ENCODE peak calls at places on chromosomes 4 and X, in eight cellular contexts. P, M, T, Z, O, I, E and U are unnamed samples.

GRCh38 chr4:24888475-24888874 is 24.4 kb downstream of the CCDC149 start:
- DNase-seq in P (no peak), M (no peak), T (no peak), Z (no peak), O (no peak), I (peak), E (no peak), U (no peak)

GRCh38 chr4:147837854-147838253 is 106.0 kb downstream of the ARHGAP10 start:
- DNase-seq in P (no peak), M (no peak), T (no peak), Z (no peak), O (no peak), I (no peak), E (no peak), U (no peak)

GRCh38 chr4:66949424-66949823 is 595.9 kb downstream of the CENPC start:
- DNase-seq in P (no peak), M (no peak), T (no peak), Z (no peak), O (no peak), I (no peak), E (no peak), U (no peak)

GRCh38 chrX:16778545-16778944 is 7.7 kb upstream of the TXLNG start:
- DNase-seq in P (no peak), M (no peak), T (no peak), Z (no peak), O (no peak), I (no peak), E (peak), U (no peak)

GRCh38 chrX:7133036-7133412 is 14.5 kb upstream of the STS start:
- DNase-seq in P (no peak), M (no peak), T (no peak), Z (no peak), O (no peak), I (peak), E (no peak), U (peak)

GRCh38 chrX:65601530-65602281 is 65.7 kb upstream of the MSN start:
- DNase-seq in P (no peak), M (no peak), T (no peak), Z (no peak), O (no peak), I (no peak), E (peak), U (peak)

GRCh38 chr4:143374771-143375170 is 38.1 kb downstream of the GAB1 start:
- DNase-seq in P (no peak), M (no peak), T (no peak), Z (no peak), O (no peak), I (no peak), E (no peak), U (no peak)

GRCh38 chr4:148203056-148203898 is 238.9 kb downstream of the NR3C2 start:
- DNase-seq in P (no peak), M (no peak), T (no peak), Z (no peak), O (peak), I (no peak), E (no peak), U (no peak)

GRCh38 chrX:77528034-77528433 is 80.8 kb downstream of the FGF16 start:
- DNase-seq in P (peak), M (no peak), T (no peak), Z (no peak), O (no peak), I (peak), E (no peak), U (no peak)

GRCh38 chrX:11244641-11245040 is 48.6 kb upstream of the AMELX start:
- DNase-seq in P (no peak), M (no peak), T (no peak), Z (no peak), O (no peak), I (no peak), E (no peak), U (no peak)

GRCh38 chr4:166128452-166128851 is 255.4 kb downstream of the TLL1 start:
- DNase-seq in P (no peak), M (no peak), T (no peak), Z (no peak), O (no peak), I (no peak), E (no peak), U (peak)

GRCh38 chrX:11329016-11329415 is 35.8 kb downstream of the AMELX start:
- DNase-seq in P (no peak), M (no peak), T (no peak), Z (no peak), O (no peak), I (no peak), E (no peak), U (peak)

GRCh38 chr4:125432078-125432477 is 117.3 kb downstream of the FAT4 start:
- DNase-seq in P (no peak), M (peak), T (no peak), Z (no peak), O (peak), I (no peak), E (peak), U (no peak)

GRCh38 chr4:84681488-84682274 is 98.8 kb downstream of the CDS1 start:
- DNase-seq in P (no peak), M (no peak), T (no peak), Z (no peak), O (no peak), I (peak), E (peak), U (peak)

GRCh38 chr4:170305627-170306026 is 215.9 kb upstream of the AADAT start:
- DNase-seq in P (no peak), M (no peak), T (no peak), Z (no peak), O (no peak), I (no peak), E (no peak), U (no peak)

GRCh38 chr4:3283916-3284315 is 8.9 kb upstream of the RGS12 start:
- DNase-seq in P (no peak), M (no peak), T (no peak), Z (no peak), O (no peak), I (no peak), E (no peak), U (no peak)

DNA sequence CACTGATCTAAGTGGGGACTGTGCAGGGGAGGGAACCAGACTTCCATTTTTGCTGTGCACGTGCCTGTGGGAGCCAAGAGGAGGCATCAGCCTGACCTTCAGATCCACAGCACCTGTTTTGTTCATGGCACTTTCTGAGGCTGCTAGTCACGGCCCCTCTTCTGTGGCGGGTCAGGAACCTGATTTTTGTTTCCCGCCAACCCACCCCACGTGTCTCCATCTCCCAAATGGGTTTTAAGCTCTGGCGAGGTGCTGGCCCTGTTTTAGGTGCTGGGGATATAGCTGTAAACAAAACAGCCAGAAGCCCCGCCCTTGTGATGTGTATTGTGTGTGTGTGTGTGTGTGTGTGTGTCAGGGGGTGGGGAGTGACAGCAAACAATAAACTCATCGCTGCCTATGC is 60.4 kb upstream of the GRPEL1 start:
- DNase-seq in P (no peak), M (no peak), T (no peak), Z (no peak), O (no peak), I (no peak), E (no peak), U (no peak)
- H2AFZ ChIP-seq in P (no peak), M (no peak), T (no peak), Z (no peak), O (no peak), I (no peak), E (no peak), U (no peak)

DNA sequence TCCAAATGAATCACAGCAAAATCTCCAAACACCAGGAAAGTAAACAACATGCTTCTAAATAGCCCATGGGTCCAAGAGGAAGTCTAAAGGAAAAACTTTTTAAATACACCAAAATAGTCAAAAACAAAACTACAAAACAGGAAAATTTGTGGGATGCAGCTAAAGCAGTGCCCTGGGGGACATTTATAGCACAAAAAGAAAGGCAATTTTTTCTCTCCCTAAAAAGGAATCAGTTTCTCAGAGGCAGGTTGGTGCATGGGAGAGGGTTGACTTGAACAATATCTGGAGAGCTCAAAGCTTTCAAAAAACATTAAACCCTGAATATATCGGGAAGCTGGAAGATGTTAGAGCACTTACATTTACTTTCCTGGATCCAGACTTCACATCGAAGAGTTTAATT is 15.7 kb upstream of the DUSP9 start:
- DNase-seq in P (no peak), M (no peak), T (no peak), Z (no peak), O (no peak), I (no peak), E (no peak), U (no peak)
- TF ChIP-seq POLR2AphosphoS5 in P (no peak), M (no peak), T (no peak), Z (no peak), O (no peak), I (no peak), E (no peak), U (no peak)

GRCh38 chrX:123223409-123223808 is 39.3 kb downstream of the GRIA3 start:
- DNase-seq in P (no peak), M (no peak), T (no peak), Z (no peak), O (no peak), I (no peak), E (no peak), U (no peak)

GRCh38 chrX:123217728-123218127 is 33.6 kb downstream of the GRIA3 start:
- DNase-seq in P (no peak), M (no peak), T (no peak), Z (no peak), O (no peak), I (no peak), E (no peak), U (no peak)

GRCh38 chrX:123219916-123220315 is 35.8 kb downstream of the GRIA3 start:
- DNase-seq in P (peak), M (no peak), T (no peak), Z (no peak), O (peak), I (no peak), E (peak), U (no peak)

GRCh38 chrX:123223859-123224258 is 39.8 kb downstream of the GRIA3 start:
- DNase-seq in P (no peak), M (no peak), T (no peak), Z (peak), O (no peak), I (no peak), E (no peak), U (no peak)

DNA sequence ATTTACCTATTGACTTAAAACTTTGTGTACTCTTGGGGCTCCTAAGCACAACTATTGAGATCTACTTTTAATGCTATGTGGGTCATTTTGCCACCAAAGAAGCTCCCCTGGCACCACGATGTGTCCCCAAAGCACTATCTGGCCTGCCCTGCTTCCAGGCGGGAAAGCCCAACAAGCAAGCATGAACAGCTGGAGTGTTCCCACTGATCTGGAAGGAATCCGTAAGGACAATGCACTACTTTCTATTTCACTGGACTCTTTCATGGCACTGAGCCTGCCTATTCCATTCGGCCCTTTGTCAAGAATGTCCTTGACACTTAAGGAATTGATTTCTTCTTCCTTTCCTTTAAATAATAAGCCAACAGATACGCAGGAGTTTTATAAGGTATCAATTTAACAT is 38.8 kb downstream of the GRIA3 start:
- DNase-seq in P (no peak), M (no peak), T (no peak), Z (no peak), O (no peak), I (no peak), E (no peak), U (no peak)
- H2AFZ ChIP-seq in P (no peak), M (no peak), T (no peak), Z (no peak), O (no peak), I (no peak), E (no peak), U (no peak)

GRCh38 chr4:184416913-184417734 is 57.2 kb downstream of the IRF2 start:
- DNase-seq in P (no peak), M (no peak), T (no peak), Z (peak), O (no peak), I (no peak), E (no peak), U (no peak)

GRCh38 chr4:184415071-184415470 is 59.3 kb downstream of the IRF2 start:
- DNase-seq in P (no peak), M (no peak), T (no peak), Z (no peak), O (no peak), I (no peak), E (no peak), U (no peak)

GRCh38 chr4:184409911-184410692 is 64.2 kb downstream of the IRF2 start:
- DNase-seq in P (no peak), M (no peak), T (no peak), Z (no peak), O (no peak), I (no peak), E (no peak), U (no peak)

GRCh38 chr4:184410748-184411147 is 63.6 kb downstream of the IRF2 start:
- DNase-seq in P (no peak), M (no peak), T (no peak), Z (no peak), O (no peak), I (no peak), E (no peak), U (no peak)

GRCh38 chr4:184413227-184414064 is 60.9 kb downstream of the IRF2 start:
- DNase-seq in P (no peak), M (no peak), T (no peak), Z (no peak), O (no peak), I (peak), E (no peak), U (no peak)
- TF ChIP-seq POLR2AphosphoS5 in P (no peak), M (no peak), T (no peak), Z (no peak), O (no peak), I (no peak), E (no peak), U (no peak)